ENCODE peak calls at places on chromosomes 7 and 10, in ten cellular contexts. One of them, this sample, is unnamed.

GRCh38 chr10:6579193-6579903 is 728 bp downstream of the PRKCQ start:
- DNase-seq in lower lobe of right lung: peak
- DNase-seq in ovary: no peak
- DNase-seq in uterus: no peak
- DNase-seq in A549: no peak
- DNase-seq in Panc1: no peak
- DNase-seq in thoracic aorta: no peak
- DNase-seq in OCI-LY7: peak
- DNase-seq in cardiac muscle cell: no peak
- DNase-seq in IMR-90: no peak
- DNase-seq in this sample: no peak

GRCh38 chr7:136947347-136947746 is 78.9 kb downstream of the CHRM2 start:
- DNase-seq in lower lobe of right lung: no peak
- DNase-seq in ovary: no peak
- DNase-seq in uterus: no peak
- DNase-seq in A549: no peak
- DNase-seq in Panc1: no peak
- DNase-seq in thoracic aorta: no peak
- DNase-seq in OCI-LY7: no peak
- DNase-seq in cardiac muscle cell: peak
- DNase-seq in IMR-90: peak
- DNase-seq in this sample: no peak

GRCh38 chr7:84477786-84478405 is 283.3 kb upstream of the SEMA3A start:
- DNase-seq in lower lobe of right lung: no peak
- DNase-seq in ovary: no peak
- DNase-seq in uterus: no peak
- DNase-seq in A549: no peak
- DNase-seq in Panc1: no peak
- DNase-seq in thoracic aorta: no peak
- DNase-seq in OCI-LY7: no peak
- DNase-seq in cardiac muscle cell: no peak
- DNase-seq in IMR-90: no peak
- DNase-seq in this sample: no peak

GRCh38 chr7:99669782-99670181 is 10.0 kb downstream of the CYP3A5 start:
- DNase-seq in lower lobe of right lung: no peak
- DNase-seq in ovary: no peak
- DNase-seq in uterus: no peak
- DNase-seq in A549: no peak
- DNase-seq in Panc1: no peak
- DNase-seq in thoracic aorta: no peak
- DNase-seq in OCI-LY7: no peak
- DNase-seq in cardiac muscle cell: no peak
- DNase-seq in IMR-90: no peak
- DNase-seq in this sample: no peak

GRCh38 chr10:121481222-121481621 is 117.0 kb downstream of the FGFR2 start:
- DNase-seq in lower lobe of right lung: no peak
- DNase-seq in ovary: no peak
- DNase-seq in uterus: no peak
- DNase-seq in A549: no peak
- DNase-seq in Panc1: no peak
- DNase-seq in thoracic aorta: no peak
- DNase-seq in OCI-LY7: no peak
- DNase-seq in cardiac muscle cell: peak
- DNase-seq in IMR-90: no peak
- DNase-seq in this sample: no peak

GRCh38 chr10:123614888-123615287 is 51.3 kb upstream of the GPR26 start:
- DNase-seq in lower lobe of right lung: peak
- DNase-seq in ovary: peak
- DNase-seq in uterus: no peak
- DNase-seq in A549: peak
- DNase-seq in Panc1: no peak
- DNase-seq in thoracic aorta: no peak
- DNase-seq in OCI-LY7: peak
- DNase-seq in cardiac muscle cell: peak
- DNase-seq in IMR-90: peak
- DNase-seq in this sample: no peak

GRCh38 chr7:32378991-32379390 is 111.2 kb downstream of the LSM5 start:
- DNase-seq in lower lobe of right lung: no peak
- DNase-seq in ovary: no peak
- DNase-seq in uterus: no peak
- DNase-seq in A549: no peak
- DNase-seq in Panc1: no peak
- DNase-seq in thoracic aorta: no peak
- DNase-seq in OCI-LY7: no peak
- DNase-seq in cardiac muscle cell: no peak
- DNase-seq in IMR-90: no peak
- DNase-seq in this sample: no peak

GRCh38 chr7:92421676-92422435 is 25.4 kb upstream of the GATAD1 start:
- DNase-seq in lower lobe of right lung: no peak
- DNase-seq in ovary: peak
- DNase-seq in uterus: no peak
- DNase-seq in A549: no peak
- DNase-seq in Panc1: no peak
- DNase-seq in thoracic aorta: no peak
- DNase-seq in OCI-LY7: peak
- DNase-seq in cardiac muscle cell: peak
- DNase-seq in IMR-90: peak
- DNase-seq in this sample: no peak

GRCh38 chr10:132861116-132861691 is 75.3 kb upstream of the NKX6-2 start:
- DNase-seq in lower lobe of right lung: peak
- DNase-seq in ovary: peak
- DNase-seq in uterus: peak
- DNase-seq in A549: no peak
- DNase-seq in Panc1: no peak
- DNase-seq in thoracic aorta: no peak
- DNase-seq in OCI-LY7: no peak
- DNase-seq in cardiac muscle cell: no peak
- DNase-seq in IMR-90: no peak
- DNase-seq in this sample: no peak

GRCh38 chr10:59805043-59805442 is 51.8 kb upstream of the MRLN start:
- DNase-seq in lower lobe of right lung: no peak
- DNase-seq in ovary: no peak
- DNase-seq in uterus: peak
- DNase-seq in A549: peak
- DNase-seq in Panc1: no peak
- DNase-seq in thoracic aorta: no peak
- DNase-seq in OCI-LY7: peak
- DNase-seq in cardiac muscle cell: peak
- DNase-seq in IMR-90: peak
- DNase-seq in this sample: no peak

GRCh38 chr10:34815174-34816066 is at the start of gene PARD3:
- DNase-seq in lower lobe of right lung: peak
- DNase-seq in ovary: peak
- DNase-seq in uterus: peak
- DNase-seq in A549: peak
- DNase-seq in Panc1: no peak
- DNase-seq in thoracic aorta: no peak
- DNase-seq in OCI-LY7: no peak
- DNase-seq in cardiac muscle cell: peak
- DNase-seq in IMR-90: peak
- DNase-seq in this sample: no peak

GRCh38 chr10:92880233-92880861 is 32.0 kb downstream of the EXOC6 start:
- DNase-seq in lower lobe of right lung: no peak
- DNase-seq in ovary: no peak
- DNase-seq in uterus: no peak
- DNase-seq in A549: peak
- DNase-seq in Panc1: no peak
- DNase-seq in thoracic aorta: no peak
- DNase-seq in OCI-LY7: peak
- DNase-seq in cardiac muscle cell: peak
- DNase-seq in IMR-90: peak
- DNase-seq in this sample: peak

GRCh38 chr7:123751816-123752215 is 3.0 kb upstream of the WASL start:
- DNase-seq in lower lobe of right lung: no peak
- DNase-seq in ovary: no peak
- DNase-seq in uterus: no peak
- DNase-seq in A549: no peak
- DNase-seq in Panc1: no peak
- DNase-seq in thoracic aorta: no peak
- DNase-seq in OCI-LY7: no peak
- DNase-seq in cardiac muscle cell: peak
- DNase-seq in IMR-90: peak
- DNase-seq in this sample: no peak

DNA sequence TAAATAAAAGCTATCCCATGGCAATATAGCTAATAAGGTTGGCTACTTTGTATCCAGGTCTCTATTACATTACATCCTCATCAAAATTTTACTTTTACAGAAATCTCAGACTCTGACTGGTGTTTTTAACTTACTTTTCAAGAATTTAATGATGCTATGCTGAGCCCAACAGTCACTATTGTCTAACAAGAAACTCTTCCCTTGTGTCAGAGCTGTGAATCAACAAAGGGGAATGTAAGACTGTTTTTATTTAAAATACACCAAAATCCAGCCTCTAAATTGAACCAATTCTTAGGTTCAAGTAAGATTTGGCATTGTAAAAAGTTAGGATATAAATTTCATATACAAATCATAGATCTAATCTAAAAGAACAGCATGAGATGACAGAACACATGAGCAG is 7.0 kb downstream of the RTKN2 start:
- DNase-seq in lower lobe of right lung: no peak
- DNase-seq in ovary: no peak
- DNase-seq in uterus: no peak
- DNase-seq in A549: no peak
- DNase-seq in Panc1: no peak
- DNase-seq in thoracic aorta: no peak
- DNase-seq in OCI-LY7: no peak
- DNase-seq in cardiac muscle cell: no peak
- DNase-seq in IMR-90: peak
- DNase-seq in this sample: no peak
- H3K4me3 ChIP-seq in lower lobe of right lung: peak
- H3K4me3 ChIP-seq in ovary: no peak
- H3K4me3 ChIP-seq in uterus: no peak
- H3K4me3 ChIP-seq in A549: no peak
- H3K4me3 ChIP-seq in Panc1: no peak
- H3K4me3 ChIP-seq in thoracic aorta: no peak
- H3K4me3 ChIP-seq in OCI-LY7: no peak
- H3K4me3 ChIP-seq in cardiac muscle cell: no peak
- H3K4me3 ChIP-seq in IMR-90: no peak
- H3K4me3 ChIP-seq in this sample: no peak

GRCh38 chr7:101031082-101031481 is 11.2 kb downstream of the MUC17 start:
- DNase-seq in lower lobe of right lung: no peak
- DNase-seq in ovary: no peak
- DNase-seq in uterus: no peak
- DNase-seq in A549: no peak
- DNase-seq in Panc1: no peak
- DNase-seq in thoracic aorta: no peak
- DNase-seq in OCI-LY7: no peak
- DNase-seq in cardiac muscle cell: no peak
- DNase-seq in IMR-90: no peak
- DNase-seq in this sample: no peak
- TF ChIP-seq CTCF in lower lobe of right lung: no peak
- TF ChIP-seq CTCF in ovary: no peak
- TF ChIP-seq CTCF in uterus: no peak
- TF ChIP-seq CTCF in A549: no peak
- TF ChIP-seq CTCF in Panc1: no peak
- TF ChIP-seq CTCF in thoracic aorta: no peak
- TF ChIP-seq CTCF in OCI-LY7: no peak
- TF ChIP-seq CTCF in cardiac muscle cell: no peak
- TF ChIP-seq CTCF in IMR-90: no peak
- TF ChIP-seq CTCF in this sample: no peak

DNA sequence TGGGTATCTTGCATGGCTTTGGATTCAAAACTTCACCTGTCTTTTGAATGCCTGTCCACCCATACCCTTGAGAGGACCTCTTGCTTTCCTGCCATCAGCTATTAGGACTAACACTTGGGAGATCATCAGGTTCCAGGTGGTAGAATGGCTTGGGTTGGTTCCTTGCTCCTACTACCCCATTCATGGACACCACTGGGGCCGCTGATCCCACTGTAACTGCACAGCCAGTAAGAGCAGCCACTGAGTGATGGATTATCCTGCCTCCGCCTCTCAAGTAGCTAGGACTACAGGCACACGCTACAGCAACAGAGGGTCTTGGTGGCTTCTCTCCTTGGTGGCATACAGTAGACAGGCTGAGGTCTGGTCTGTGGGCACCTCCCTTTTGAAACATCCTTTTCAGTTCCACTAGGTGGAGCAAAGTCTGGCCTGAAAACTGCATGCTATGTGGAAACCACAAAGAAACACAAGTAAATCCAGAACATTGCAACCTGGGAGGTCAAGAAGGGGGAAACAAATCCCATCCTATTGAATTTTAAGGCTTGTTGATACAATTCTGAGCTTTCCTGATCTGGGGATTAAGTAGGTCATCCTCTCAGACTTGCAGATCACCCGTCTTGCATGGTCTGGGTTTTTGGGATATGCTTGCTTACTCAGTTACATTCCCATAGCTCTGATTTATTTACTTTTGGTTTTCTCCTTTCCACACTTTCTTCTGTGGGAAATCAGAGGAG is 9.4 kb downstream of the WBP1L start:
- DNase-seq in lower lobe of right lung: no peak
- DNase-seq in ovary: peak
- DNase-seq in uterus: peak
- DNase-seq in A549: peak
- DNase-seq in Panc1: no peak
- DNase-seq in thoracic aorta: no peak
- DNase-seq in OCI-LY7: peak
- DNase-seq in cardiac muscle cell: peak
- DNase-seq in IMR-90: peak
- DNase-seq in this sample: peak
- H3K27ac ChIP-seq in lower lobe of right lung: peak
- H3K27ac ChIP-seq in ovary: peak
- H3K27ac ChIP-seq in uterus: peak
- H3K27ac ChIP-seq in A549: no peak
- H3K27ac ChIP-seq in Panc1: peak
- H3K27ac ChIP-seq in thoracic aorta: peak
- H3K27ac ChIP-seq in OCI-LY7: no peak
- H3K27ac ChIP-seq in cardiac muscle cell: peak
- H3K27ac ChIP-seq in IMR-90: peak
- H3K27ac ChIP-seq in this sample: peak

GRCh38 chr10:73590881-73591577 is at the start of gene USP54:
- DNase-seq in lower lobe of right lung: no peak
- DNase-seq in ovary: no peak
- DNase-seq in uterus: no peak
- DNase-seq in A549: no peak
- DNase-seq in Panc1: no peak
- DNase-seq in thoracic aorta: no peak
- DNase-seq in OCI-LY7: peak
- DNase-seq in cardiac muscle cell: peak
- DNase-seq in IMR-90: peak
- DNase-seq in this sample: no peak
- H3K4me3 ChIP-seq in lower lobe of right lung: peak
- H3K4me3 ChIP-seq in ovary: no peak
- H3K4me3 ChIP-seq in uterus: no peak
- H3K4me3 ChIP-seq in A549: peak
- H3K4me3 ChIP-seq in Panc1: peak
- H3K4me3 ChIP-seq in thoracic aorta: peak
- H3K4me3 ChIP-seq in OCI-LY7: peak
- H3K4me3 ChIP-seq in cardiac muscle cell: no peak
- H3K4me3 ChIP-seq in IMR-90: no peak
- H3K4me3 ChIP-seq in this sample: no peak

This sample was measured in AG04450.